ENCODE peak calls at places on chromosomes 5 and 9, in nine cellular contexts. One of them, this sample, is unnamed.
A peak's percentile ranks its signal among the peaks of the same experiment; 100 is the strongest.

GRCh38 chr5:14108170-14108996 is 34.8 kb upstream of the TRIO start:
- DNase-seq in nucleus accumbens: no peak
- DNase-seq in cardiac septum: no peak
- DNase-seq in activated CD4-positive, alpha-beta T cell treated with anti-CD3 and anti-CD28 coated beads for 24 hours: no peak
- DNase-seq in activated naive CD8-positive, alpha-beta T cell treated with anti-CD3 and anti-CD28 coated beads for 36 hours: peak; percentile 18
- DNase-seq in ACHN: peak; percentile 24
- DNase-seq in NCI-H2029: peak; percentile 33
- DNase-seq in bronchial epithelial cell: peak; percentile 73
- DNase-seq in sciatic nerve: peak; percentile 64
- DNase-seq in this sample: no peak

GRCh38 chr5:178241688-178242231 is 9.2 kb upstream of the PHYKPL start:
- DNase-seq in ACHN: no peak
- DNase-seq in bronchial epithelial cell: no peak
- DNase-seq in activated CD4-positive, alpha-beta T cell treated with anti-CD3 and anti-CD28 coated beads for 24 hours: no peak
- DNase-seq in nucleus accumbens: no peak
- DNase-seq in activated naive CD8-positive, alpha-beta T cell treated with anti-CD3 and anti-CD28 coated beads for 36 hours: no peak
- DNase-seq in sciatic nerve: no peak
- DNase-seq in cardiac septum: no peak
- DNase-seq in NCI-H2029: no peak
- DNase-seq in this sample: no peak

GRCh38 chr9:108184941-108185340 is 670.8 kb downstream of the ACTL7B start:
- DNase-seq in nucleus accumbens: no peak
- DNase-seq in activated naive CD8-positive, alpha-beta T cell treated with anti-CD3 and anti-CD28 coated beads for 36 hours: no peak
- DNase-seq in ACHN: no peak
- DNase-seq in NCI-H2029: no peak
- DNase-seq in activated CD4-positive, alpha-beta T cell treated with anti-CD3 and anti-CD28 coated beads for 24 hours: no peak
- DNase-seq in bronchial epithelial cell: peak; percentile 90
- DNase-seq in sciatic nerve: no peak
- DNase-seq in cardiac septum: no peak
- DNase-seq in this sample: no peak

GRCh38 chr9:79489241-79490000 is 82.3 kb upstream of the TLE4 start:
- DNase-seq in bronchial epithelial cell: peak; percentile 54
- DNase-seq in sciatic nerve: peak; percentile 56
- DNase-seq in ACHN: no peak
- DNase-seq in activated CD4-positive, alpha-beta T cell treated with anti-CD3 and anti-CD28 coated beads for 24 hours: no peak
- DNase-seq in activated naive CD8-positive, alpha-beta T cell treated with anti-CD3 and anti-CD28 coated beads for 36 hours: no peak
- DNase-seq in cardiac septum: no peak
- DNase-seq in nucleus accumbens: peak; percentile 39
- DNase-seq in NCI-H2029: peak; percentile 52
- DNase-seq in this sample: no peak

GRCh38 chr9:87629094-87629493 is 96.8 kb upstream of the CTSL start:
- DNase-seq in cardiac septum: no peak
- DNase-seq in NCI-H2029: no peak
- DNase-seq in activated CD4-positive, alpha-beta T cell treated with anti-CD3 and anti-CD28 coated beads for 24 hours: no peak
- DNase-seq in sciatic nerve: no peak
- DNase-seq in bronchial epithelial cell: no peak
- DNase-seq in nucleus accumbens: no peak
- DNase-seq in ACHN: no peak
- DNase-seq in activated naive CD8-positive, alpha-beta T cell treated with anti-CD3 and anti-CD28 coated beads for 36 hours: no peak
- DNase-seq in this sample: no peak

GRCh38 chr9:70601000-70601929 is 186.8 kb upstream of the KLF9 start:
- DNase-seq in bronchial epithelial cell: peak; percentile 76
- DNase-seq in activated naive CD8-positive, alpha-beta T cell treated with anti-CD3 and anti-CD28 coated beads for 36 hours: no peak
- DNase-seq in activated CD4-positive, alpha-beta T cell treated with anti-CD3 and anti-CD28 coated beads for 24 hours: no peak
- DNase-seq in ACHN: no peak
- DNase-seq in nucleus accumbens: peak; percentile 71
- DNase-seq in NCI-H2029: peak; percentile 96
- DNase-seq in cardiac septum: peak; percentile 94
- DNase-seq in sciatic nerve: peak; percentile 94
- DNase-seq in this sample: no peak

GRCh38 chr5:159660401-159660800 is 255.9 kb upstream of the ADRA1B start:
- DNase-seq in activated naive CD8-positive, alpha-beta T cell treated with anti-CD3 and anti-CD28 coated beads for 36 hours: no peak
- DNase-seq in nucleus accumbens: no peak
- DNase-seq in bronchial epithelial cell: peak; percentile 65
- DNase-seq in cardiac septum: no peak
- DNase-seq in ACHN: peak; percentile 3
- DNase-seq in NCI-H2029: no peak
- DNase-seq in sciatic nerve: no peak
- DNase-seq in activated CD4-positive, alpha-beta T cell treated with anti-CD3 and anti-CD28 coated beads for 24 hours: no peak
- DNase-seq in this sample: no peak

GRCh38 chr9:97411789-97412627 is at the start of gene TDRD7:
- DNase-seq in bronchial epithelial cell: peak; percentile 28
- DNase-seq in NCI-H2029: peak; percentile 72
- DNase-seq in ACHN: peak; percentile 81
- DNase-seq in cardiac septum: peak; percentile 96
- DNase-seq in activated CD4-positive, alpha-beta T cell treated with anti-CD3 and anti-CD28 coated beads for 24 hours: peak; percentile 85
- DNase-seq in nucleus accumbens: peak; percentile 78
- DNase-seq in activated naive CD8-positive, alpha-beta T cell treated with anti-CD3 and anti-CD28 coated beads for 36 hours: peak; percentile 89
- DNase-seq in sciatic nerve: peak; percentile 94
- DNase-seq in this sample: peak; percentile 82

GRCh38 chr5:72427488-72428437 is 79.4 kb downstream of the ZNF366 start:
- DNase-seq in activated CD4-positive, alpha-beta T cell treated with anti-CD3 and anti-CD28 coated beads for 24 hours: no peak
- DNase-seq in ACHN: no peak
- DNase-seq in bronchial epithelial cell: peak; percentile 59
- DNase-seq in NCI-H2029: no peak
- DNase-seq in cardiac septum: no peak
- DNase-seq in activated naive CD8-positive, alpha-beta T cell treated with anti-CD3 and anti-CD28 coated beads for 36 hours: no peak
- DNase-seq in nucleus accumbens: no peak
- DNase-seq in sciatic nerve: no peak
- DNase-seq in this sample: no peak

GRCh38 chr5:15885156-15885555 is 294.4 kb downstream of the MARCHF11 start:
- DNase-seq in activated CD4-positive, alpha-beta T cell treated with anti-CD3 and anti-CD28 coated beads for 24 hours: no peak
- DNase-seq in nucleus accumbens: no peak
- DNase-seq in cardiac septum: no peak
- DNase-seq in NCI-H2029: no peak
- DNase-seq in bronchial epithelial cell: peak; percentile 85
- DNase-seq in activated naive CD8-positive, alpha-beta T cell treated with anti-CD3 and anti-CD28 coated beads for 36 hours: no peak
- DNase-seq in ACHN: no peak
- DNase-seq in sciatic nerve: no peak
- DNase-seq in this sample: no peak

GRCh38 chr5:177399903-177400868 is at the start of gene PFN3:
- DNase-seq in bronchial epithelial cell: no peak
- DNase-seq in nucleus accumbens: no peak
- DNase-seq in cardiac septum: no peak
- DNase-seq in NCI-H2029: no peak
- DNase-seq in activated naive CD8-positive, alpha-beta T cell treated with anti-CD3 and anti-CD28 coated beads for 36 hours: peak; percentile 24
- DNase-seq in activated CD4-positive, alpha-beta T cell treated with anti-CD3 and anti-CD28 coated beads for 24 hours: no peak
- DNase-seq in sciatic nerve: peak; percentile 66
- DNase-seq in ACHN: no peak
- DNase-seq in this sample: no peak

GRCh38 chr9:35273591-35273990 is 111.8 kb downstream of the UNC13B start:
- DNase-seq in bronchial epithelial cell: no peak
- DNase-seq in nucleus accumbens: no peak
- DNase-seq in sciatic nerve: no peak
- DNase-seq in activated CD4-positive, alpha-beta T cell treated with anti-CD3 and anti-CD28 coated beads for 24 hours: no peak
- DNase-seq in ACHN: no peak
- DNase-seq in activated naive CD8-positive, alpha-beta T cell treated with anti-CD3 and anti-CD28 coated beads for 36 hours: no peak
- DNase-seq in cardiac septum: no peak
- DNase-seq in NCI-H2029: no peak
- DNase-seq in this sample: no peak

GRCh38 chr9:124010665-124011321 is 775 bp upstream of the LHX2 start:
- DNase-seq in ACHN: peak; percentile 44
- DNase-seq in activated CD4-positive, alpha-beta T cell treated with anti-CD3 and anti-CD28 coated beads for 24 hours: no peak
- DNase-seq in NCI-H2029: no peak
- DNase-seq in nucleus accumbens: no peak
- DNase-seq in sciatic nerve: no peak
- DNase-seq in cardiac septum: no peak
- DNase-seq in bronchial epithelial cell: no peak
- DNase-seq in activated naive CD8-positive, alpha-beta T cell treated with anti-CD3 and anti-CD28 coated beads for 36 hours: no peak
- DNase-seq in this sample: no peak

GRCh38 chr5:161189452-161189851 is 337.4 kb upstream of the ATP10B start:
- DNase-seq in ACHN: no peak
- DNase-seq in cardiac septum: no peak
- DNase-seq in activated CD4-positive, alpha-beta T cell treated with anti-CD3 and anti-CD28 coated beads for 24 hours: no peak
- DNase-seq in NCI-H2029: no peak
- DNase-seq in activated naive CD8-positive, alpha-beta T cell treated with anti-CD3 and anti-CD28 coated beads for 36 hours: no peak
- DNase-seq in bronchial epithelial cell: no peak
- DNase-seq in nucleus accumbens: no peak
- DNase-seq in sciatic nerve: no peak
- DNase-seq in this sample: no peak

GRCh38 chr9:89602978-89603628 is 1.7 kb upstream of the GADD45G start:
- DNase-seq in activated CD4-positive, alpha-beta T cell treated with anti-CD3 and anti-CD28 coated beads for 24 hours: peak; percentile 90
- DNase-seq in nucleus accumbens: peak; percentile 73
- DNase-seq in ACHN: peak; percentile 80
- DNase-seq in sciatic nerve: peak; percentile 94
- DNase-seq in cardiac septum: peak; percentile 95
- DNase-seq in activated naive CD8-positive, alpha-beta T cell treated with anti-CD3 and anti-CD28 coated beads for 36 hours: peak; percentile 86
- DNase-seq in bronchial epithelial cell: peak; percentile 74
- DNase-seq in NCI-H2029: peak; percentile 94
- DNase-seq in this sample: peak; percentile 58

GRCh38 chr9:134055981-134056461 is 11.8 kb downstream of the BRD3 start:
- DNase-seq in sciatic nerve: peak; percentile 78
- DNase-seq in activated naive CD8-positive, alpha-beta T cell treated with anti-CD3 and anti-CD28 coated beads for 36 hours: no peak
- DNase-seq in activated CD4-positive, alpha-beta T cell treated with anti-CD3 and anti-CD28 coated beads for 24 hours: no peak
- DNase-seq in ACHN: peak; percentile 54
- DNase-seq in cardiac septum: peak; percentile 84
- DNase-seq in NCI-H2029: peak; percentile 33
- DNase-seq in bronchial epithelial cell: peak; percentile 79
- DNase-seq in nucleus accumbens: peak; percentile 19
- DNase-seq in this sample: no peak

GRCh38 chr5:174724484-174725260 is at the start of gene MSX2:
- DNase-seq in activated naive CD8-positive, alpha-beta T cell treated with anti-CD3 and anti-CD28 coated beads for 36 hours: peak; percentile 44
- DNase-seq in ACHN: no peak
- DNase-seq in NCI-H2029: no peak
- DNase-seq in sciatic nerve: peak; percentile 84
- DNase-seq in activated CD4-positive, alpha-beta T cell treated with anti-CD3 and anti-CD28 coated beads for 24 hours: peak; percentile 5
- DNase-seq in bronchial epithelial cell: peak; percentile 36
- DNase-seq in nucleus accumbens: peak; percentile 36
- DNase-seq in cardiac septum: peak; percentile 90
- DNase-seq in this sample: no peak

GRCh38 chr5:35762368-35762767 is 94.3 kb upstream of the IL7R start:
- DNase-seq in sciatic nerve: no peak
- DNase-seq in cardiac septum: no peak
- DNase-seq in nucleus accumbens: no peak
- DNase-seq in ACHN: no peak
- DNase-seq in bronchial epithelial cell: no peak
- DNase-seq in NCI-H2029: no peak
- DNase-seq in activated naive CD8-positive, alpha-beta T cell treated with anti-CD3 and anti-CD28 coated beads for 36 hours: no peak
- DNase-seq in activated CD4-positive, alpha-beta T cell treated with anti-CD3 and anti-CD28 coated beads for 24 hours: no peak
- DNase-seq in this sample: no peak

GRCh38 chr9:133106511-133107244 is 14.4 kb downstream of the RALGDS start:
- DNase-seq in NCI-H2029: no peak
- DNase-seq in activated naive CD8-positive, alpha-beta T cell treated with anti-CD3 and anti-CD28 coated beads for 36 hours: no peak
- DNase-seq in bronchial epithelial cell: no peak
- DNase-seq in nucleus accumbens: no peak
- DNase-seq in sciatic nerve: peak; percentile 48
- DNase-seq in activated CD4-positive, alpha-beta T cell treated with anti-CD3 and anti-CD28 coated beads for 24 hours: no peak
- DNase-seq in ACHN: no peak
- DNase-seq in cardiac septum: no peak
- DNase-seq in this sample: no peak

GRCh38 chr5:55934117-55934613 is 60.6 kb downstream of the IL6ST start:
- DNase-seq in activated CD4-positive, alpha-beta T cell treated with anti-CD3 and anti-CD28 coated beads for 24 hours: no peak
- DNase-seq in NCI-H2029: peak; percentile 49
- DNase-seq in ACHN: no peak
- DNase-seq in cardiac septum: no peak
- DNase-seq in activated naive CD8-positive, alpha-beta T cell treated with anti-CD3 and anti-CD28 coated beads for 36 hours: no peak
- DNase-seq in nucleus accumbens: no peak
- DNase-seq in sciatic nerve: no peak
- DNase-seq in bronchial epithelial cell: peak; percentile 74
- DNase-seq in this sample: no peak

This sample was measured in central memory CD8-positive, alpha-beta T cell.